ENCODE peak calls at places on chromosomes 12 and 14, in four cellular contexts. One of them, this sample, is unnamed. For H3K4me1, the result is how much of the 10 kb centered on the place peaks cover.

GRCh38 chr12:93762059-93762719 is 85.0 kb downstream of the CRADD start:
- DNase-seq in esophagus squamous epithelium: no peak
- DNase-seq in A549: no peak
- DNase-seq in keratinocyte: no peak
- DNase-seq in this sample: no peak

GRCh38 chr14:69592923-69593677 is 18.3 kb upstream of the SUSD6 start:
- DNase-seq in esophagus squamous epithelium: no peak
- DNase-seq in A549: no peak
- DNase-seq in keratinocyte: no peak
- DNase-seq in this sample: peak

GRCh38 chr12:6178981-6179761 is 21.0 kb upstream of the CD9 start:
- DNase-seq in esophagus squamous epithelium: no peak
- DNase-seq in A549: no peak
- DNase-seq in keratinocyte: no peak
- DNase-seq in this sample: no peak

GRCh38 chr14:94447986-94448808 is 4.4 kb downstream of the SERPINA11 start:
- DNase-seq in esophagus squamous epithelium: no peak
- DNase-seq in A549: no peak
- DNase-seq in keratinocyte: no peak
- DNase-seq in this sample: no peak

GRCh38 chr14:70780396-70781075 is 28.8 kb downstream of the MAP3K9 start:
- DNase-seq in esophagus squamous epithelium: no peak
- DNase-seq in A549: no peak
- DNase-seq in keratinocyte: no peak
- DNase-seq in this sample: no peak

GRCh38 chr12:67827820-67828383 is 161.3 kb upstream of the IFNG-AS1 start:
- DNase-seq in esophagus squamous epithelium: no peak
- DNase-seq in A549: peak
- DNase-seq in keratinocyte: peak
- DNase-seq in this sample: peak

GRCh38 chr12:72570601-72571000 is 298.4 kb downstream of the TRHDE start:
- DNase-seq in esophagus squamous epithelium: no peak
- DNase-seq in A549: no peak
- DNase-seq in keratinocyte: no peak
- DNase-seq in this sample: no peak

GRCh38 chr12:94575645-94576393 is 74.5 kb downstream of the TMCC3 start:
- DNase-seq in esophagus squamous epithelium: no peak
- DNase-seq in A549: no peak
- DNase-seq in keratinocyte: no peak
- DNase-seq in this sample: no peak

GRCh38 chr12:49359671-49360070 is 7.6 kb upstream of the SPATS2 start:
- DNase-seq in esophagus squamous epithelium: no peak
- DNase-seq in A549: no peak
- DNase-seq in keratinocyte: no peak
- DNase-seq in this sample: no peak

GRCh38 chr14:78222746-78223145 is 52.6 kb downstream of the NRXN3 start:
- DNase-seq in esophagus squamous epithelium: no peak
- DNase-seq in A549: no peak
- DNase-seq in keratinocyte: peak
- DNase-seq in this sample: no peak

GRCh38 chr12:91357381-91357780 is 174.8 kb upstream of the DCN start:
- DNase-seq in esophagus squamous epithelium: no peak
- DNase-seq in A549: no peak
- DNase-seq in keratinocyte: no peak
- DNase-seq in this sample: no peak

GRCh38 chr14:104116544-104117340 is 21.6 kb upstream of the KIF26A start:
- DNase-seq in esophagus squamous epithelium: no peak
- DNase-seq in A549: no peak
- DNase-seq in keratinocyte: no peak
- DNase-seq in this sample: no peak
- H3K4me3 ChIP-seq in esophagus squamous epithelium: peak
- H3K4me3 ChIP-seq in A549: peak
- H3K4me3 ChIP-seq in keratinocyte: peak
- H3K4me3 ChIP-seq in this sample: peak

GRCh38 chr14:22841769-22842168 is 5.4 kb downstream of the MMP14 start:
- DNase-seq in esophagus squamous epithelium: no peak
- DNase-seq in A549: no peak
- DNase-seq in keratinocyte: no peak
- DNase-seq in this sample: peak
- H3K4me1 ChIP-seq in esophagus squamous epithelium: under half
- H3K4me1 ChIP-seq in A549: under half
- H3K4me1 ChIP-seq in keratinocyte: under half
- H3K4me1 ChIP-seq in this sample: under half

DNA sequence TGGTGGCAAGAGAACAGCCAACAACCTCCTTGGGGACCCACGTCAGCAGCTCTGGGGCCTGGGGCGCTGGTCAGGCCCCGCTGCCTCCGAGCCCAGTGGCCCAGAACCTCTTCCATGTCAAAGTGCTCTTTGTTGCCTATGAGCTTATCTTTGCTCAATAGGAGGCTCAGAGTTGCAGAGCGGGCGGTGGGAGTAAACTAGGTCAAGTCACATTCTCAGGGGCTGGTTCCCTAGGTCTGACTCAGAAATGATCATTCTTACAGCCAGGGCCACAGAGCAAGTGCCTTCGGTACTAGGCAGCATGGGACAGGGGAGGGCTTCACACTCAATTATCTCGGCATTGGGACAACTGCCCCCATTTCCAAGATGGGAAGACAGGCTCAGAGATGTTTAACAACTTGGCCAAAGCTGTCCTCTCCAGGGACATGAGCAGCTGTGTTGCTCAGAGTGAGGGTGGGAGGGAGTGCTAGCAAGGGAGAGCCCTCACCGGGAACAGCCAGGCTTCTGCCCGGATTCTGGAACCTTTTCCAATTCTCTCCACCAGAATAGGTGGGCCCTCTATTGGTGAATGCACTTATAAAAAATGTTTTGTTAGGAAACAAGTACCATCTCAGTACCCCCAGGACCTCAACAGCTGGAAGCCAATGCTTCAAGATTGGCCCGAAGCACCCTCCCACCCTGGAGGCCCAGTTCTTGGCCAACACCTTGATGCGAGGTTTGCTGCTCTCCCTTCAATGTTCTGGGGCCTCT is 11.9 kb downstream of the SLC25A29 start:
- DNase-seq in esophagus squamous epithelium: no peak
- DNase-seq in A549: no peak
- DNase-seq in keratinocyte: no peak
- DNase-seq in this sample: no peak
- H3K4me3 ChIP-seq in esophagus squamous epithelium: no peak
- H3K4me3 ChIP-seq in A549: no peak
- H3K4me3 ChIP-seq in keratinocyte: no peak
- H3K4me3 ChIP-seq in this sample: no peak

GRCh38 chr14:61455351-61455750 is 134.0 kb downstream of the PRKCH start:
- DNase-seq in esophagus squamous epithelium: no peak
- DNase-seq in A549: no peak
- DNase-seq in keratinocyte: no peak
- DNase-seq in this sample: no peak
- H3K4me1 ChIP-seq in esophagus squamous epithelium: under half
- H3K4me1 ChIP-seq in A549: under half
- H3K4me1 ChIP-seq in keratinocyte: under half
- H3K4me1 ChIP-seq in this sample: under half

GRCh38 chr14:57961793-57962075 is 95.8 kb upstream of the SLC35F4 start:
- DNase-seq in esophagus squamous epithelium: no peak
- DNase-seq in A549: no peak
- DNase-seq in keratinocyte: no peak
- DNase-seq in this sample: no peak

GRCh38 chr14:57963071-57963470 is 97.2 kb upstream of the SLC35F4 start:
- DNase-seq in esophagus squamous epithelium: no peak
- DNase-seq in A549: no peak
- DNase-seq in keratinocyte: no peak
- DNase-seq in this sample: no peak

GRCh38 chr14:57960946-57961792 is 95.3 kb upstream of the SLC35F4 start:
- DNase-seq in esophagus squamous epithelium: no peak
- DNase-seq in A549: no peak
- DNase-seq in keratinocyte: no peak
- DNase-seq in this sample: no peak

GRCh38 chr14:57957441-57957840 is 91.5 kb upstream of the SLC35F4 start:
- DNase-seq in esophagus squamous epithelium: no peak
- DNase-seq in A549: no peak
- DNase-seq in keratinocyte: no peak
- DNase-seq in this sample: no peak

DNA sequence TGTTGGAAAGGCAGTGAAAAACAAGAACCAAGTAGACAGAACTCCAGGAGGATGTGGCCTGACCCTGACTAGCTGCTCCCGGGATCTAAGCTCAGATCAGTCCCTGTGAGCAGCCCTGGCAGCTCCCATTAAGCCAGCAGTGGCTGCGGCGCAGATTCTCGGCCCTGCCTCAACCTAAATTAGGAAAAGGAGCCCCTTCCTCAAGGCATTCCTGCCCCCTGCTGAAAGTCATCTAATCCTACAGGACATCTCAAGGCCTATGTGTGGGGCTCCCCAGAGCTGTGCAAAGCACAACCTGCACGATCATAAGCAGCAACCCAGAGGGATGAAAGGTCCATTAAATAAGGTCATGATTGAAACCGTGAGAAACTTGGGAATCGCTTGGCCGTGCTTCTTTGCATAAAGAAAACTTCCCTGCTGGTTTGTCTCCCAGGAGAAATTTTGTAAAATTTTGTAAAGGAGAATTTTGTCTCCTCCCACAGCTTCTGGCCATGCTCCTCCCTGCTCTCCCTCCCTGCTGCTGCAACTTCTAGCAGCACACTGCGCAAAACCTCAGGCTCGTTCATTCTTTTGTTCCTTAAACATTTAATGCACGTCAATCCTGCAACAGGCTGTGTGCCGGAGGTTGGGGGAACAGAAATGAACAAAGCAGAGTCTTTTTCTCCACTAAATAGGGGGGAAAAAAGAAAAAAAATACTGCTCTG is 96.6 kb upstream of the SLC35F4 start:
- DNase-seq in esophagus squamous epithelium: no peak
- DNase-seq in A549: no peak
- DNase-seq in keratinocyte: no peak
- DNase-seq in this sample: no peak
- H3K4me3 ChIP-seq in esophagus squamous epithelium: no peak
- H3K4me3 ChIP-seq in A549: no peak
- H3K4me3 ChIP-seq in keratinocyte: no peak
- H3K4me3 ChIP-seq in this sample: no peak

DNA sequence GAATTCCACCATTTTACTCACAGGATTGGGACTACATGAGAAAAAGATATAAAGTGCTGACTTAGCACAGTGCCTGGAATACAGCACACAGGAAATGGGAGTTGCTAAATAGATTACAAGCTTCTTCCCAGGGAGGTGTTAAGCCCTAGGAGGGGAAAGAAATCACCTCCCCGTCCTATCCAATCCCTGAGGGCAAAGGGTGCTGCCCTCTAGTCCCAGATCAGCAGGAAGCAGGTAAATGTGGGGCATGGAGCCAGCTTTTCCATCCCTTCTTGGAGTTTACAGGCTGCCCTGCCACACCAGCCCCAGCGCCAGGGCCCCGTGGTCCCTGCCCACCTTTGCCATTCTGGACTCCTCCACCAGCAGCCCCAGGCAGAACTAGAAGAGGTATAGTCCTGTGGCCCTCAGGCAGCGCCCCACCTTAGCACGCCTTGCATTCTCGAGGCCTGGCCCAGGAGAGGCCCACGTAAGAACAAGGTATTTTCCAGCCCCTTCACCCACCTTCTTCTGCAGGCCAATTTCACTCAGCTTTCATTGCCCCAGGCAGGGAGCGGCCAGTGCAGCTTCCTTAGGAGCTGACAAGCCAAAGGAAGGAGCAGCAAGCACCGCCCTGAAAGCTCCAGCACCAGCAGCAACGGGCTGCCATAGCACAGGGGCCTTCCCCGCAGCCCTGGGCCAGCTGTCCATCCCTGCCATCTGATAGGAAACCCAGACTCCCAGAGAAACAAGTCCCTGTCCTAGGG is 28.8 kb upstream of the RPLP0 start:
- DNase-seq in esophagus squamous epithelium: no peak
- DNase-seq in A549: no peak
- DNase-seq in keratinocyte: peak
- DNase-seq in this sample: peak
- H3K4me1 ChIP-seq in esophagus squamous epithelium: half or more
- H3K4me1 ChIP-seq in A549: half or more
- H3K4me1 ChIP-seq in keratinocyte: half or more
- H3K4me1 ChIP-seq in this sample: half or more

DNA sequence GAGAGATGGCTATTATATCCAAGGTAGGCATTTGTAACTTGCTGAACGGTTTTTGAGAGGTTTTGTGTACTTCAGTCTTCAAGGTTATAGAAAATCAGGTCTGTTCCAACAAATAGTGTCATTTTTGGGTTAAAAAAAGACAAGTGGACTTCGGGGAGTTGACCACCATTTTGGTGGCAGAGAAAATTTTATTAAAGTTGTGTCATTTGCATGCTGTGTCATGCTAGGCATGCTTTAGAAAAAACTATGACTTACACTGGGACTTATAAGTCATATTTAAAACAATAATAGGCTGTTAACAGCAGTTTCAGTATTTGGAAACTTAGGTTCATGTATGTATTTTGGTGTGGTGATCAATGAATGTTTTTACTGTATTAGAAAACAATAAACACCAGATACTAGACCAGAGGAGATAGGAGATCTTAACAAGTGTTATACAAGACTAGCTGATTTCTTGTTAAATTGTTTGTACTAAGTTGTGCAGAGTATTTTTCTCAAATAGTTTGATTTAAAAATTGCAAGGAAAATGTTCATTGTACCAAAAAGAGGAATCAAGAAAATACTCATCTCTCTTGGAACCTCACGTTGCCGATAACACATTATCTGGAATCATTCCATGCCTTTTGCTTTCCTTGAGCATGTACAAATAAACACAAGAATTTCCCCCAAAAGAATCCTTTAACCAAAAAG is 1.4 kb downstream of the RAN start:
- DNase-seq in esophagus squamous epithelium: no peak
- DNase-seq in A549: no peak
- DNase-seq in keratinocyte: no peak
- DNase-seq in this sample: no peak
- H3K4me3 ChIP-seq in esophagus squamous epithelium: peak
- H3K4me3 ChIP-seq in A549: peak
- H3K4me3 ChIP-seq in keratinocyte: peak
- H3K4me3 ChIP-seq in this sample: peak

GRCh38 chr12:107064243-107064642 is 29.1 kb downstream of the CRY1 start:
- DNase-seq in esophagus squamous epithelium: no peak
- DNase-seq in A549: no peak
- DNase-seq in keratinocyte: no peak
- DNase-seq in this sample: no peak

GRCh38 chr12:107064687-107065086 is 28.7 kb downstream of the CRY1 start:
- DNase-seq in esophagus squamous epithelium: no peak
- DNase-seq in A549: no peak
- DNase-seq in keratinocyte: no peak
- DNase-seq in this sample: no peak

DNA sequence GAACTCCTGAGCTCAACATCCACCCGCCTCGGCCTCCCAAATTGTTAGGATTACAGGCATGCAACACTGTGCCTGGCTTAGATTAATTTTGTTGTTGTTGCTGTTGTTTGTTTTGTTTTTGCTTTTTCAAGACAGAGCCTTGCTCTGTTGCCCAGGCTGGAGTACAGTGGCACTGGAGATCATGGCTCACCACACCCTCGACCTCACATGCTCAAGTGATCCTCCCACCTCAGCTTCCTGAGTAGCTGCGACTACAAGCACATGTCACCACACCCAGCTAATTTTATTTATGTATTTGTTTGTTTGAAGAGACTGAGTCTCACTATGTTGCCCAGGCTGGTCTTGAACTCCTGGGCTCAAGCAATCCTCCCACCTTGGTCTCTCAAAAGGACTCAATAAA is 26.7 kb downstream of the CRY1 start:
- DNase-seq in esophagus squamous epithelium: no peak
- DNase-seq in A549: no peak
- DNase-seq in keratinocyte: no peak
- DNase-seq in this sample: no peak
- H3K4me1 ChIP-seq in esophagus squamous epithelium: under half
- H3K4me1 ChIP-seq in A549: under half
- H3K4me1 ChIP-seq in keratinocyte: under half
- H3K4me1 ChIP-seq in this sample: under half

This sample was measured in sigmoid colon.